ENCODE peak calls at places on chromosome 1, in nine cellular contexts. T, K, I, S, C, M, P, Q and W are unnamed samples.

GRCh38 chr1:230149751-230150584 is 82.9 kb downstream of the GALNT2 start:
- DNase-seq in T (no peak), K (no peak), I (no peak), S (no peak), C (no peak), M (no peak), P (no peak), Q (no peak), W (no peak)

GRCh38 chr1:36411674-36412648 is 14.3 kb upstream of the LSM10 start:
- DNase-seq in T (peak; percentile 20), K (no peak), I (no peak), S (no peak), C (peak; percentile 26), M (no peak), P (peak; percentile 51), Q (no peak), W (peak; percentile 62)

GRCh38 chr1:62652387-62652786 is 35.8 kb downstream of the DOCK7 start:
- DNase-seq in T (no peak), K (no peak), I (no peak), S (no peak), C (no peak), M (no peak), P (no peak), Q (no peak), W (no peak)

GRCh38 chr1:94422115-94422820 is 4.1 kb downstream of the ABCD3 start:
- DNase-seq in T (no peak), K (no peak), I (no peak), S (no peak), C (no peak), M (no peak), P (no peak), Q (no peak), W (no peak)

GRCh38 chr1:188476606-188477005 is 1647.9 kb downstream of the PLA2G4A start:
- DNase-seq in T (no peak), K (no peak), I (no peak), S (no peak), C (no peak), M (no peak), P (no peak), Q (no peak), W (no peak)

GRCh38 chr1:112925015-112925414 is 31.0 kb downstream of the SLC16A1 start:
- DNase-seq in T (no peak), K (no peak), I (no peak), S (no peak), C (peak; percentile 64), M (no peak), P (no peak), Q (no peak), W (no peak)

GRCh38 chr1:183244466-183244865 is 58.4 kb downstream of the LAMC2 start:
- DNase-seq in T (no peak), K (no peak), I (peak; percentile 72), S (peak; percentile 84), C (no peak), M (no peak), P (peak; percentile 99), Q (no peak), W (no peak)

GRCh38 chr1:233547726-233548125 is 66.2 kb upstream of the KCNK1 start:
- DNase-seq in T (no peak), K (no peak), I (no peak), S (no peak), C (no peak), M (no peak), P (no peak), Q (no peak), W (no peak)

GRCh38 chr1:60367522-60367921 is 294.0 kb upstream of the C1orf87 start:
- DNase-seq in T (no peak), K (no peak), I (no peak), S (no peak), C (no peak), M (no peak), P (no peak), Q (peak; percentile 40), W (no peak)

GRCh38 chr1:22967833-22968232 is 4.8 kb downstream of the LACTBL1 start:
- DNase-seq in T (no peak), K (no peak), I (no peak), S (no peak), C (no peak), M (no peak), P (no peak), Q (no peak), W (no peak)
- H3K27me3 ChIP-seq in T (peaks cover 13% of the 10 kb centered on the region), K (peaks cover 9% of the 10 kb centered on the region), I (no peaks in the 10 kb centered on the region), S (no peaks in the 10 kb centered on the region), C (peaks cover 28% of the 10 kb centered on the region), M (no peaks in the 10 kb centered on the region), P (peaks cover 13% of the 10 kb centered on the region), Q (peaks cover 64% of the 10 kb centered on the region), W (peaks cover 20% of the 10 kb centered on the region)

GRCh38 chr1:154864189-154864985 is 5.7 kb downstream of the KCNN3 start:
- DNase-seq in T (no peak), K (no peak), I (no peak), S (no peak), C (no peak), M (no peak), P (no peak), Q (no peak), W (no peak)
- H3K4me1 ChIP-seq in T (no peaks in the 10 kb centered on the region), K (peaks cover 41% of the 10 kb centered on the region), I (peaks cover 59% of the 10 kb centered on the region), S (peaks cover 13% of the 10 kb centered on the region), C (peaks cover 16% of the 10 kb centered on the region), M (no peaks in the 10 kb centered on the region), P (peaks cover 12% of the 10 kb centered on the region), Q (peaks cover 15% of the 10 kb centered on the region), W (peaks cover 13% of the 10 kb centered on the region)

GRCh38 chr1:119631086-119631432 is 17.0 kb downstream of the ZNF697 start:
- DNase-seq in T (no peak), K (no peak), I (no peak), S (no peak), C (no peak), M (no peak), P (no peak), Q (no peak), W (no peak)
- H3K27me3 ChIP-seq in T (no peaks in the 10 kb centered on the region), K (no peaks in the 10 kb centered on the region), I (no peaks in the 10 kb centered on the region), S (no peaks in the 10 kb centered on the region), C (no peaks in the 10 kb centered on the region), M (no peaks in the 10 kb centered on the region), P (no peaks in the 10 kb centered on the region), Q (peaks cover 18% of the 10 kb centered on the region), W (peaks cover 22% of the 10 kb centered on the region)

DNA sequence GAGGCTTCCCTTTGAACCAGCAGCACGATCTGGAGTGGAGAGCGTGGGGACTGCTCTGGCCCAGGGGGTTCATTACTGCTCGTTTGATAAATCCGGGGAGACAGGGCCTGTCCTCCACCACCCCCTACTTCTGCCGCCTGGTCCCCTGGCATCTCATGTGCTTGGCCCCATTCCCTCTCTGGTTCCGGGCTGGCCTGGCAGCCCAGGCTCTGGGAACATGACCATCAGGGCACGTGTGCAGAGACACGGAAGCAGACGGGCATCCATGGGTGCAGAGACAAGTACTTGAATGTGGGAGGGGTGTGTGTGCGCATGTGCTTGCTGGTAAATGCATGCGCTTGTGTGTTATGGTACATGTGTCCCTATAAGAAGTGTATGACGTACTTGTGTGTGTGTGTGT is 75.5 kb downstream of the KIRREL1 start:
- DNase-seq in T (no peak), K (no peak), I (no peak), S (no peak), C (no peak), M (no peak), P (no peak), Q (no peak), W (no peak)
- H3K4me1 ChIP-seq in T (no peaks in the 10 kb centered on the region), K (peaks cover 39% of the 10 kb centered on the region), I (peaks cover 69% of the 10 kb centered on the region), S (no peaks in the 10 kb centered on the region), C (no peaks in the 10 kb centered on the region), M (no peaks in the 10 kb centered on the region), P (peaks cover 19% of the 10 kb centered on the region), Q (peaks cover 19% of the 10 kb centered on the region), W (no peaks in the 10 kb centered on the region)